ENCODE peak calls at places on chromosome 7, in six cellular contexts. G is cardiac fibroblast, R is lung, I is nephron progenitor cell, C is HCT116, D is ovary. Y is an unnamed sample.

GRCh38 chr7:17304926-17305325 is 6.5 kb downstream of the AHR start:
- DNase-seq in G (peak; percentile 87), R (no peak), I (no peak), C (peak; percentile 88), D (no peak), Y (peak; percentile 50)

GRCh38 chr7:10799475-10799874 is 174.2 kb upstream of the PHF14 start:
- DNase-seq in G (no peak), R (no peak), I (no peak), C (no peak), D (no peak), Y (no peak)

GRCh38 chr7:123580406-123581161 is 21.0 kb upstream of the ASB15 start:
- DNase-seq in G (peak; percentile 76), R (no peak), I (peak; percentile 11), C (peak; percentile 35), D (peak; percentile 27), Y (peak; percentile 55)

GRCh38 chr7:37833107-37833817 is 15.1 kb upstream of the NME8 start:
- DNase-seq in G (peak; percentile 56), R (peak; percentile 34), I (peak; percentile 56), C (peak; percentile 7), D (peak; percentile 35), Y (peak; percentile 83)

GRCh38 chr7:151135866-151136514 is 31.5 kb downstream of the GBX1 start:
- DNase-seq in G (no peak), R (no peak), I (no peak), C (no peak), D (no peak), Y (no peak)

GRCh38 chr7:112723416-112723815 is 66.8 kb downstream of the TMEM168 start:
- DNase-seq in G (no peak), R (no peak), I (no peak), C (no peak), D (no peak), Y (no peak)

GRCh38 chr7:84021292-84021898 is 173.2 kb downstream of the SEMA3A start:
- DNase-seq in G (peak; percentile 65), R (no peak), I (no peak), C (no peak), D (no peak), Y (no peak)

GRCh38 chr7:84701524-84702306 is 485.1 kb downstream of the SEMA3D start:
- DNase-seq in G (peak; percentile 95), R (no peak), I (peak; percentile 23), C (peak; percentile 94), D (no peak), Y (no peak)

GRCh38 chr7:157228864-157229422 is 90.2 kb downstream of the UBE3C start:
- DNase-seq in G (peak; percentile 44), R (no peak), I (peak; percentile 26), C (no peak), D (no peak), Y (peak; percentile 70)

GRCh38 chr7:117350027-117350426 is 27.2 kb upstream of the WNT2 start:
- DNase-seq in G (no peak), R (no peak), I (no peak), C (peak; percentile 26), D (no peak), Y (no peak)

GRCh38 chr7:121337398-121337797 is 8.6 kb downstream of the WNT16 start:
- DNase-seq in G (no peak), R (no peak), I (no peak), C (no peak), D (no peak), Y (no peak)

GRCh38 chr7:75567948-75568595 is 76.0 kb downstream of the SPDYE5 start:
- DNase-seq in G (no peak), R (no peak), I (no peak), C (no peak), D (no peak), Y (no peak)

GRCh38 chr7:20403356-20403755 is 72.7 kb downstream of the ITGB8 start:
- DNase-seq in G (peak; percentile 62), R (no peak), I (no peak), C (no peak), D (peak; percentile 58), Y (no peak)

GRCh38 chr7:41046221-41046761 is 656.6 kb downstream of the INHBA start:
- DNase-seq in G (peak; percentile 83), R (no peak), I (no peak), C (no peak), D (peak; percentile 18), Y (peak; percentile 23)

GRCh38 chr7:18356195-18356645 is 139.3 kb upstream of the HDAC9 start:
- DNase-seq in G (peak; percentile 64), R (no peak), I (no peak), C (peak; percentile 26), D (no peak), Y (peak; percentile 54)

GRCh38 chr7:5428470-5429252 is 5.0 kb upstream of the TNRC18 start:
- DNase-seq in G (peak; percentile 88), R (peak; percentile 67), I (peak; percentile 47), C (no peak), D (peak; percentile 77), Y (peak; percentile 95)

GRCh38 chr7:24378871-24379608 is 95.0 kb downstream of the NPY start:
- DNase-seq in G (peak; percentile 13), R (peak; percentile 54), I (no peak), C (peak; percentile 41), D (no peak), Y (no peak)

GRCh38 chr7:22121702-22122474 is 176.2 kb upstream of the CDCA7L start:
- DNase-seq in G (peak; percentile 61), R (no peak), I (no peak), C (no peak), D (peak; percentile 32), Y (peak; percentile 25)

GRCh38 chr7:64736575-64736974 is 57.7 kb upstream of the ZNF138 start:
- DNase-seq in G (no peak), R (no peak), I (no peak), C (no peak), D (no peak), Y (no peak)

GRCh38 chr7:130941322-130942210 is 207.6 kb upstream of the KLF14 start:
- DNase-seq in G (peak; percentile 54), R (no peak), I (no peak), C (no peak), D (peak; percentile 63), Y (peak; percentile 33)

GRCh38 chr7:100693312-100694195 is 496 bp downstream of the GIGYF1 start:
- DNase-seq in G (no peak), R (no peak), I (peak; percentile 69), C (no peak), D (peak; percentile 27), Y (peak; percentile 65)

GRCh38 chr7:15685358-15686181 is 913 bp downstream of the MEOX2 start:
- DNase-seq in G (peak; percentile 84), R (no peak), I (peak; percentile 56), C (no peak), D (peak; percentile 44), Y (no peak)

GRCh38 chr7:75642810-75643486 is 95.8 kb downstream of the HIP1 start:
- DNase-seq in G (peak; percentile 79), R (peak; percentile 72), I (peak; percentile 41), C (peak; percentile 54), D (no peak), Y (peak; percentile 90)

GRCh38 chr7:832292-832967 is at the start of gene SUN1:
- DNase-seq in G (peak; percentile 84), R (no peak), I (no peak), C (peak; percentile 87), D (peak; percentile 69), Y (no peak)

GRCh38 chr7:155735442-155736118 is 76.7 kb downstream of the SHH start:
- DNase-seq in G (no peak), R (no peak), I (no peak), C (no peak), D (no peak), Y (peak; percentile 45)

GRCh38 chr7:39356531-39356930 is 209.7 kb upstream of the YAE1 start:
- DNase-seq in G (no peak), R (no peak), I (no peak), C (no peak), D (no peak), Y (no peak)

GRCh38 chr7:39357648-39358047 is 208.6 kb upstream of the YAE1 start:
- DNase-seq in G (no peak), R (no peak), I (peak; percentile 36), C (peak; percentile 2), D (no peak), Y (peak; percentile 28)

GRCh38 chr7:39349452-39350123 is 216.6 kb upstream of the YAE1 start:
- DNase-seq in G (no peak), R (no peak), I (no peak), C (no peak), D (no peak), Y (no peak)

GRCh38 chr7:39355664-39356063 is 210.5 kb upstream of the YAE1 start:
- DNase-seq in G (no peak), R (no peak), I (no peak), C (no peak), D (no peak), Y (no peak)

GRCh38 chr7:39353615-39354376 is 212.4 kb upstream of the YAE1 start:
- DNase-seq in G (peak; percentile 63), R (peak; percentile 33), I (peak; percentile 56), C (no peak), D (peak; percentile 48), Y (no peak)
- TF ChIP-seq CTCF in G (no peak), R (no peak), I (no peak), C (no peak), D (no peak), Y (no peak)

GRCh38 chr7:81447351-81447952 is 322.4 kb downstream of the HGF start:
- DNase-seq in G (peak; percentile 78), R (no peak), I (no peak), C (peak; percentile 47), D (no peak), Y (peak; percentile 63)

GRCh38 chr7:81446212-81446611 is 323.6 kb downstream of the HGF start:
- DNase-seq in G (no peak), R (no peak), I (no peak), C (no peak), D (no peak), Y (no peak)

GRCh38 chr7:81439591-81439990 is 330.3 kb downstream of the HGF start:
- DNase-seq in G (no peak), R (no peak), I (no peak), C (no peak), D (no peak), Y (no peak)

GRCh38 chr7:81445462-81445861 is 324.4 kb downstream of the HGF start:
- DNase-seq in G (no peak), R (no peak), I (no peak), C (no peak), D (no peak), Y (no peak)

GRCh38 chr7:81441750-81442149 is 328.1 kb downstream of the HGF start:
- DNase-seq in G (no peak), R (no peak), I (no peak), C (no peak), D (no peak), Y (no peak)
- TF ChIP-seq CTCF in G (no peak), R (no peak), I (no peak), C (no peak), D (no peak), Y (no peak)

GRCh38 chr7:44967571-44968446 is 11.0 kb downstream of the MYO1G start:
- DNase-seq in G (peak; percentile 50), R (no peak), I (peak; percentile 45), C (no peak), D (no peak), Y (peak; percentile 41)
- TF ChIP-seq CTCF in G (peak; percentile 52), R (no peak), I (no peak), C (no peak), D (no peak), Y (peak; percentile 14)

DNA sequence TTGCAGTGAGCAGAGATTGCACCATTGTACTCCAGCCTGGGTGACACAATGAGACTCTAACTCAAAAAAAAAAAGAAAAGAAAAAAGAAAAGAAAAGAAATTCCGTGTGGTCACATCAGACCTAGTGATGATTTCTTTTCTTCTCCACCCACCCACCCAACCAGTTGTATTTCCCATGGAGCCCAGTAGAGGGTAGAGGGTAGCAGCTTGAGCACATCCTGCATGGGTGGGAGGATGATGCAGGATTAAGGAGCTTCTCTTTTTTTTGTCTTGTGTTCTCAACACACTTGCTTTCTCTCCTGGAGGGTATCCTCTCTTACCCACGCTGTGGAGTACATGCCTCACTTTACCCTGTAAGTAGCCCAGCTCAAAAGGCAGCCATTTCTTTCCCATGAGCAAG is 118.6 kb upstream of the CARD11 start:
- DNase-seq in G (peak; percentile 26), R (no peak), I (no peak), C (no peak), D (no peak), Y (peak; percentile 72)
- TF ChIP-seq CTCF in G (peak; percentile 32), R (no peak), I (no peak), C (peak; percentile 18), D (no peak), Y (peak; percentile 59)